ENCODE peak calls at places on chromosomes 7 and 10, in seven cellular contexts. T, D, M, I, Y, C and J are unnamed samples.

GRCh38 chr7:128264477-128264876 is 23.4 kb downstream of the LEP start:
- DNase-seq in T (no peak), Y (no peak), M (no peak), C (no peak), D (no peak), I (no peak), J (no peak)

GRCh38 chr10:75929630-75930161 is 498.3 kb downstream of the LRMDA start:
- DNase-seq in M (no peak), T (no peak), D (no peak), C (no peak), I (no peak), Y (no peak), J (no peak)

GRCh38 chr7:101172854-101173751 is 7.0 kb downstream of the NAT16 start:
- DNase-seq in Y (no peak), D (peak), M (peak), I (peak), T (peak), C (peak), J (peak)

GRCh38 chr7:107230334-107230733 is 61.5 kb downstream of the HBP1 start:
- DNase-seq in Y (no peak), D (no peak), I (no peak), M (no peak), C (peak), T (no peak), J (no peak)

GRCh38 chr10:86687750-86688149 is 19.4 kb downstream of the LDB3 start:
- DNase-seq in I (no peak), C (no peak), M (no peak), T (no peak), Y (no peak), D (no peak), J (no peak)

GRCh38 chr10:80137031-80137712 is 4.6 kb downstream of the PLAC9 start:
- DNase-seq in T (no peak), M (no peak), D (no peak), C (no peak), Y (no peak), I (no peak), J (no peak)

GRCh38 chr7:2015251-2015871 is 217.4 kb downstream of the MAD1L1 start:
- DNase-seq in Y (no peak), T (no peak), C (no peak), D (no peak), I (no peak), M (no peak), J (no peak)

GRCh38 chr7:151626422-151627115 is 106.9 kb upstream of the RHEB start:
- DNase-seq in T (no peak), D (peak), I (no peak), Y (no peak), C (peak), M (peak), J (no peak)

GRCh38 chr7:158054081-158054480 is 533.5 kb downstream of the PTPRN2 start:
- DNase-seq in M (no peak), Y (no peak), I (no peak), T (no peak), C (no peak), D (no peak), J (no peak)

GRCh38 chr10:70849582-70850016 is 33.9 kb downstream of the SGPL1 start:
- DNase-seq in M (no peak), C (peak), D (peak), T (peak), Y (no peak), I (no peak), J (no peak)

GRCh38 chr10:101693701-101694055 is 1.3 kb downstream of the FBXW4 start:
- DNase-seq in M (no peak), T (no peak), C (peak), D (peak), Y (no peak), I (no peak), J (peak)

GRCh38 chr10:10869592-10869991 is 148.1 kb upstream of the CELF2 start:
- DNase-seq in I (no peak), D (no peak), M (no peak), T (no peak), C (peak), Y (no peak), J (no peak)

GRCh38 chr10:131641231-131641630 is 259.6 kb upstream of the PPP2R2D start:
- DNase-seq in Y (no peak), T (no peak), M (no peak), I (no peak), C (no peak), D (no peak), J (peak)

GRCh38 chr7:70098905-70099672 is 500.8 kb downstream of the AUTS2 start:
- DNase-seq in I (no peak), M (peak), D (no peak), C (no peak), Y (no peak), T (no peak), J (no peak)

GRCh38 chr7:105779856-105780815 is 96.3 kb downstream of the ATXN7L1 start:
- DNase-seq in Y (no peak), I (no peak), C (no peak), M (peak), D (no peak), T (no peak), J (no peak)

GRCh38 chr10:131929122-131929845 is 28.5 kb downstream of the PPP2R2D start:
- DNase-seq in I (no peak), Y (no peak), C (no peak), D (no peak), T (no peak), M (no peak), J (no peak)

GRCh38 chr10:94104316-94105060 is 110.8 kb downstream of the PLCE1 start:
- DNase-seq in C (peak), I (no peak), Y (no peak), T (no peak), D (no peak), M (no peak), J (no peak)

GRCh38 chr7:150965273-150965830 is 12.8 kb downstream of the KCNH2 start:
- DNase-seq in M (no peak), I (no peak), C (no peak), T (no peak), Y (no peak), D (no peak), J (no peak)

GRCh38 chr7:103504505-103505135 is 58.6 kb upstream of the SLC26A5 start:
- DNase-seq in C (no peak), I (no peak), M (no peak), T (no peak), D (no peak), Y (no peak), J (no peak)

GRCh38 chr10:86871563-86872183 is 85.7 kb downstream of the MMRN2 start:
- DNase-seq in Y (no peak), C (no peak), D (no peak), M (no peak), T (no peak), I (no peak), J (no peak)

GRCh38 chr10:3471927-3472704 is 299.5 kb upstream of the PITRM1 start:
- DNase-seq in M (no peak), Y (no peak), C (no peak), D (peak), T (no peak), I (no peak), J (no peak)